ENCODE peak calls at places on chromosomes 11 and 22, in ten cellular contexts. I, T, K, Z, X, W, H, Y, V and S are unnamed samples.
A peak's percentile ranks its signal among the peaks of the same experiment; 100 is the strongest.

GRCh38 chr11:97691061-97691460 is 1301.2 kb downstream of the JRKL start:
- DNase-seq in X (no peak), Y (no peak), T (no peak), Z (no peak), V (no peak), H (no peak), K (no peak), I (no peak), W (no peak), S (no peak)

GRCh38 chr11:66868726-66869291 is 11.9 kb downstream of the LRFN4 start:
- DNase-seq in Z (peak; percentile 42), X (peak; percentile 71), H (no peak), W (peak; percentile 77), I (no peak), V (peak; percentile 45), Y (peak; percentile 84), T (no peak), K (no peak), S (no peak)

GRCh38 chr11:122681731-122682130 is 26.2 kb downstream of the UBASH3B start:
- DNase-seq in V (no peak), W (no peak), I (no peak), Y (no peak), X (no peak), T (peak; percentile 89), H (no peak), Z (no peak), K (no peak), S (no peak)

GRCh38 chr11:63489879-63490278 is 1.1 kb downstream of the PLAAT5 start:
- DNase-seq in V (no peak), Z (no peak), K (no peak), H (no peak), W (no peak), T (no peak), X (no peak), I (no peak), Y (no peak), S (no peak)

GRCh38 chr11:43214471-43214870 is 97.3 kb upstream of the API5 start:
- DNase-seq in Y (no peak), W (no peak), Z (no peak), X (no peak), K (no peak), H (no peak), I (no peak), T (no peak), V (no peak), S (no peak)

GRCh38 chr11:20599424-20600346 is at the start of gene SLC6A5:
- DNase-seq in K (no peak), H (no peak), X (no peak), V (peak; percentile 38), T (no peak), W (peak; percentile 36), I (no peak), Z (peak; percentile 85), Y (peak; percentile 70), S (no peak)

GRCh38 chr11:16028406-16028805 is 327.9 kb downstream of the SOX6 start:
- DNase-seq in X (no peak), Y (no peak), V (no peak), H (no peak), Z (no peak), I (no peak), W (no peak), T (no peak), K (no peak), S (no peak)

GRCh38 chr11:92340839-92341238 is 116.2 kb downstream of the FAT3 start:
- DNase-seq in X (no peak), K (no peak), Y (peak; percentile 53), Z (no peak), H (no peak), V (peak; percentile 13), I (no peak), T (no peak), W (no peak), S (no peak)

GRCh38 chr22:45553333-45554039 is 50.8 kb downstream of the FBLN1 start:
- DNase-seq in I (peak; percentile 49), X (peak; percentile 63), V (peak; percentile 76), Y (peak; percentile 89), T (peak; percentile 77), K (peak; percentile 29), W (peak; percentile 49), Z (peak; percentile 83), H (peak; percentile 68), S (peak; percentile 9)

GRCh38 chr11:8707541-8708270 is 25.1 kb downstream of the RPL27A start:
- DNase-seq in Z (no peak), W (no peak), T (peak; percentile 43), V (no peak), Y (no peak), H (no peak), I (peak; percentile 66), K (no peak), X (no peak), S (no peak)

GRCh38 chr11:19344661-19345518 is 104.1 kb upstream of the E2F8 start:
- DNase-seq in V (no peak), H (peak; percentile 32), Z (peak; percentile 76), T (peak; percentile 43), Y (peak; percentile 49), I (no peak), X (no peak), K (peak; percentile 75), W (no peak), S (peak; percentile 28)

GRCh38 chr11:45468265-45468856 is 182.2 kb upstream of the SYT13 start:
- DNase-seq in X (no peak), W (no peak), H (no peak), T (no peak), Z (no peak), Y (no peak), V (no peak), I (no peak), K (no peak), S (no peak)

GRCh38 chr11:61111786-61112517 is 9.7 kb downstream of the CD5 start:
- DNase-seq in X (no peak), H (no peak), T (no peak), Z (no peak), Y (no peak), K (no peak), V (no peak), I (no peak), W (peak; percentile 58), S (no peak)

GRCh38 chr11:126113515-126113957 is 50.9 kb upstream of the CDON start:
- DNase-seq in V (peak; percentile 94), Z (no peak), Y (peak; percentile 40), W (no peak), X (peak; percentile 44), T (peak; percentile 95), K (no peak), I (no peak), H (peak; percentile 41), S (no peak)

GRCh38 chr11:13229675-13230359 is 47.8 kb upstream of the BMAL1 start:
- DNase-seq in Z (no peak), Y (no peak), X (no peak), H (no peak), W (no peak), I (no peak), K (peak; percentile 27), T (no peak), V (no peak), S (no peak)

GRCh38 chr11:126963603-126964353 is 36.8 kb downstream of the KIRREL3 start:
- DNase-seq in K (no peak), I (no peak), H (no peak), X (no peak), Z (no peak), W (no peak), T (no peak), Y (no peak), V (peak; percentile 32), S (no peak)

GRCh38 chr11:10488121-10488580 is 33.1 kb downstream of the AMPD3 start:
- DNase-seq in Z (no peak), Y (no peak), T (no peak), V (peak; percentile 56), I (no peak), X (peak; percentile 86), K (no peak), W (no peak), H (no peak), S (no peak)

GRCh38 chr11:79417069-79417920 is 23.5 kb downstream of the TENM4 start:
- DNase-seq in V (no peak), Y (no peak), I (no peak), W (no peak), H (no peak), X (no peak), Z (no peak), K (no peak), T (no peak), S (no peak)

GRCh38 chr11:88410636-88411035 is 73.1 kb upstream of the CTSC start:
- DNase-seq in Y (no peak), V (no peak), W (no peak), K (no peak), X (no peak), Z (no peak), I (no peak), T (no peak), H (no peak), S (no peak)

GRCh38 chr11:1358286-1358685 is 31.4 kb upstream of the BRSK2 start:
- DNase-seq in I (no peak), K (no peak), Z (no peak), X (no peak), T (peak; percentile 58), V (peak; percentile 62), W (no peak), H (no peak), Y (no peak), S (no peak)